ENCODE peak calls at places on chromosome 4, in four cellular contexts. A, W, C and K are unnamed samples.

GRCh38 chr4:22014222-22014741 is 65.7 kb upstream of the KCNIP4 start:
- DNase-seq in C (no peak), W (no peak), A (no peak), K (peak; percentile 24)

GRCh38 chr4:74768857-74769525 is 25.3 kb downstream of the BTC start:
- DNase-seq in A (no peak), C (no peak), W (no peak), K (peak; percentile 86)

GRCh38 chr4:8280876-8281440 is 11.4 kb downstream of the HTRA3 start:
- DNase-seq in A (no peak), W (no peak), C (no peak), K (no peak)

GRCh38 chr4:37648084-37648817 is 37.9 kb downstream of the RELL1 start:
- DNase-seq in A (peak; percentile 95), C (no peak), W (peak; percentile 75), K (peak; percentile 97)

GRCh38 chr4:155423671-155424070 is 46.9 kb upstream of the MAP9 start:
- DNase-seq in W (no peak), A (no peak), C (no peak), K (no peak)

GRCh38 chr4:119656986-119657635 is 28.5 kb upstream of the PDE5A start:
- DNase-seq in W (no peak), A (no peak), C (no peak), K (peak; percentile 21)

GRCh38 chr4:183659919-183660318 is 826 bp downstream of the TRAPPC11 start:
- DNase-seq in A (no peak), C (no peak), W (no peak), K (peak; percentile 17)

GRCh38 chr4:76784237-76784636 is 113.7 kb downstream of the SOWAHB start:
- DNase-seq in A (no peak), C (no peak), W (no peak), K (peak; percentile 36)

GRCh38 chr4:112297495-112297894 is 326 bp downstream of the ALPK1 start:
- DNase-seq in A (no peak), W (no peak), C (no peak), K (no peak)

GRCh38 chr4:102503831-102504786 is 3.0 kb downstream of the NFKB1 start:
- DNase-seq in W (no peak), A (no peak), C (no peak), K (peak; percentile 14)

GRCh38 chr4:125736057-125736456 is 421.3 kb downstream of the FAT4 start:
- DNase-seq in A (no peak), W (no peak), C (no peak), K (peak; percentile 36)
- TF ChIP-seq CTCF in A (no peak), W (no peak), C (no peak), K (no peak)

GRCh38 chr4:23717528-23718248 is 172.2 kb downstream of the PPARGC1A start:
- DNase-seq in W (no peak), A (no peak), C (no peak), K (peak; percentile 34)

GRCh38 chr4:23718435-23718834 is 171.4 kb downstream of the PPARGC1A start:
- DNase-seq in A (no peak), C (no peak), W (no peak), K (no peak)

DNA sequence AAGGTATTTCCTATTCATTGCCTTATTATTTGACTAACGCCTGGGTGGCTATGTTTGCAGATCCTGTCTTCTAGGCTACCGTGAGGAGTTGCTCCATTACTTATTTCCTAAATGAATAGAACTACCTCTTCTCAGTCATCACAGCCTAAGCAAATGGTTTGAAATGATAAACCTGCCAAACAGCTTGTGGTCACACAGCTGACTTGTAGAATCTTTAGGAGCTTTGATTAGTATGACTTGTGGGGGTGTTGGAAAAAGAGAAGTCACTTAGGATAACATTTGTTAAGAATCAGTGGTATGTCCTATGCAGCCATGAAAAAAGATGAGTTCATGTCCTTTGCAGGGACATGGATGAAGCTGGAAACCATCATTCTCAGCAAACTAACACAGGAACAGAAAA is 169.3 kb downstream of the PPARGC1A start:
- DNase-seq in C (no peak), A (no peak), W (no peak), K (no peak)
- TF ChIP-seq CTCF in C (no peak), A (no peak), W (no peak), K (no peak)

GRCh38 chr4:182502074-182502473 is 258.9 kb downstream of the TENM3 start:
- DNase-seq in W (no peak), C (no peak), A (no peak), K (no peak)
- TF ChIP-seq CTCF in W (no peak), C (no peak), A (no peak), K (no peak)

GRCh38 chr4:3729885-3730226 is 36.3 kb upstream of the ADRA2C start:
- DNase-seq in W (no peak), C (no peak), A (no peak), K (no peak)
- TF ChIP-seq CTCF in W (no peak), C (no peak), A (no peak), K (no peak)

DNA sequence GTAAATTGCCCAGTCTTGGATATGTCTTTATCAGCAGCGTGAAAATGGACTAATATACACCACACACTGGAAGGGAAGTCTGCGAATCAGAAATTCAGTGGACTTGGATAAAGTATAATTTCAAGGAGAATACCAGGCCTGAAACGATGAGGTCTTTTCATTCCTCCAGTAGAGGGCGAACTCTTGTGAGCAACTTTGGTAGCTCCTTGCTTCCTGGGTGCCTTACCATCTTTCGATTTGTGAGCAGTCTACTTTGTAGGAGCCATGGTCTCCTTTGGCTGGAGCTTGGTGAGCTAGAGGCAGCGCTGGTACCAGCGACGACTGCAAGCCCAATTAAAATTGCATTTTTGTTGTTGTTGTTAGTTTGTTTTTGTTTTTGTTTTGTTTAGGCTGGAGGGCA is 791.9 kb downstream of the FAT4 start:
- DNase-seq in C (no peak), A (no peak), W (no peak), K (no peak)
- TF ChIP-seq CTCF in C (no peak), A (peak; percentile 7), W (no peak), K (no peak)

DNA sequence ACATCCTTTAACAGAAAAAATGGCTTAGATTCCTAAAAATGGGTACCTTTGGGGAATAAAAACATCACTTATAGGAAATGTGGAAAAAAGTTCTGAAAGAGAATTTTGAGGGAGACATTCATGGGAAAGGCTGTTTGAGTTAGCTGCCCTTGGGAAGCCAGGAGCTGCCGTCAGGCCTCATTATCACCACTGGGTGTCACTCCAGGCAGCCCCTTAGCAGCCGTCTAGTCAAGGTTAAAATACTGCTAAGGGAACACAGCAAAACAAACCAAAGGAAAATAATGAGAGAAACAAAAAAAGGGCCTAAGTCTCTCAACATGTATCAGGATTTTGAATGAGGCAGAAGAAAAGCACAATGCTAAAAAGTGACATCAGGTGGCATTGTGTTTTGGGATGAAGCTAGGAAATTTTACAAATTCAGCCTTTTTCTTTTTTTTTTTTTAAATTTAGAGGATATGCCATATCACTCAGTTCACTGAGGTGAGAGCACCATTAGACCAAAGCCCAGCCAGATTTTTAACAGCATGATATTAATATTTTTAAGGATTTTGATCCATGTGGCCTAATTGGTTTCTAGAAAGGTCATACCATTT is 235.3 kb downstream of the GPAT3 start:
- DNase-seq in A (peak; percentile 54), C (no peak), W (peak; percentile 10), K (peak; percentile 71)
- TF ChIP-seq CTCF in A (peak; percentile 80), C (no peak), W (peak; percentile 62), K (peak; percentile 79)

GRCh38 chr4:3783691-3784306 is 17.6 kb downstream of the ADRA2C start:
- DNase-seq in C (no peak), A (peak; percentile 59), W (no peak), K (no peak)
- TF ChIP-seq CTCF in C (no peak), A (peak; percentile 66), W (peak; percentile 20), K (no peak)

GRCh38 chr4:15238720-15239119 is 189.1 kb upstream of the C1QTNF7 start:
- DNase-seq in A (no peak), W (peak; percentile 20), C (no peak), K (peak; percentile 62)
- TF ChIP-seq CTCF in A (peak; percentile 34), W (peak; percentile 61), C (peak; percentile 54), K (peak; percentile 67)